ENCODE peak calls at places on chromosomes 13 and 19, in seven cellular contexts. X, P, F, N, R, L and W are unnamed samples.

GRCh38 chr19:29548483-29549085 is 22.8 kb downstream of the VSTM2B start:
- DNase-seq in R (no peak), F (no peak), L (no peak), P (no peak), N (no peak), X (no peak), W (no peak)

GRCh38 chr13:107590556-107590955 is 624.8 kb downstream of the LIG4 start:
- DNase-seq in R (no peak), P (peak; percentile 76), L (no peak), F (no peak), N (peak; percentile 24), X (no peak), W (peak; percentile 30)

GRCh38 chr13:42633495-42633894 is 59.5 kb downstream of the TNFSF11 start:
- DNase-seq in L (no peak), X (peak; percentile 14), N (no peak), P (no peak), R (no peak), F (peak; percentile 20), W (no peak)

GRCh38 chr13:99269627-99270252 is 11.6 kb upstream of the GPR18 start:
- DNase-seq in R (no peak), L (peak; percentile 55), N (peak; percentile 56), F (peak; percentile 77), P (peak; percentile 32), X (peak; percentile 9), W (no peak)

GRCh38 chr19:12636631-12637030 is 25.9 kb downstream of the ZNF791 start:
- DNase-seq in P (no peak), N (no peak), F (no peak), R (no peak), L (no peak), X (no peak), W (no peak)

GRCh38 chr19:15562861-15563260 is 52.2 kb upstream of the CYP4F8 start:
- DNase-seq in F (peak; percentile 53), N (no peak), L (no peak), X (no peak), R (peak; percentile 38), P (no peak), W (peak; percentile 61)

GRCh38 chr13:113906566-113906965 is 42.7 kb upstream of the GAS6 start:
- DNase-seq in L (no peak), X (peak; percentile 53), N (no peak), F (no peak), P (no peak), R (no peak), W (peak; percentile 94)

GRCh38 chr13:99429670-99430069 is 71.6 kb upstream of the TM9SF2 start:
- DNase-seq in L (no peak), F (no peak), N (no peak), X (no peak), R (no peak), P (no peak), W (no peak)

GRCh38 chr13:110108348-110109139 is 198.4 kb downstream of the COL4A1 start:
- DNase-seq in L (peak; percentile 91), F (peak; percentile 90), N (peak; percentile 86), P (peak; percentile 68), X (peak; percentile 77), R (peak; percentile 75), W (peak; percentile 81)

GRCh38 chr19:919157-920050 is 2.3 kb downstream of the KISS1R start:
- DNase-seq in X (peak; percentile 74), N (no peak), F (no peak), R (no peak), L (peak; percentile 62), P (no peak), W (no peak)

GRCh38 chr13:112826565-112826964 is 136.7 kb downstream of the ATP11A start:
- DNase-seq in L (no peak), F (no peak), R (no peak), P (no peak), X (no peak), N (no peak), W (no peak)

GRCh38 chr13:98656223-98656622 is 79.3 kb upstream of the STK24 start:
- DNase-seq in P (no peak), N (no peak), R (no peak), L (no peak), X (no peak), F (no peak), W (no peak)

GRCh38 chr13:109496216-109496615 is 290.2 kb downstream of the IRS2 start:
- DNase-seq in L (no peak), X (no peak), R (no peak), F (peak; percentile 5), P (peak; percentile 61), N (no peak), W (no peak)

GRCh38 chr19:43625918-43626579 is 6.6 kb upstream of the ZNF428 start:
- DNase-seq in L (peak; percentile 27), X (no peak), F (peak; percentile 50), N (no peak), R (peak; percentile 17), P (peak; percentile 8), W (peak; percentile 45)

GRCh38 chr13:48930933-48931332 is 44.8 kb upstream of the FNDC3A start:
- DNase-seq in F (no peak), N (no peak), L (no peak), X (no peak), R (no peak), P (no peak), W (no peak)

GRCh38 chr13:73939603-73940002 is 194.6 kb downstream of the KLF12 start:
- DNase-seq in X (no peak), R (no peak), N (no peak), P (no peak), F (no peak), L (no peak), W (no peak)

GRCh38 chr13:109844396-109844795 is 58.0 kb upstream of the IRS2 start:
- DNase-seq in X (no peak), L (peak; percentile 78), P (no peak), N (peak; percentile 67), F (peak; percentile 63), R (peak; percentile 28), W (peak; percentile 14)

GRCh38 chr19:55678121-55678671 is 3.2 kb downstream of the EPN1 start:
- DNase-seq in P (no peak), X (no peak), R (no peak), N (no peak), F (no peak), L (no peak), W (no peak)

GRCh38 chr13:36904219-36904618 is 15.8 kb downstream of the SMAD9 start:
- DNase-seq in P (no peak), L (no peak), N (no peak), F (no peak), R (no peak), X (peak; percentile 97), W (no peak)

GRCh38 chr13:27004866-27005265 is 166.7 kb downstream of the USP12 start:
- DNase-seq in P (no peak), R (no peak), L (no peak), F (no peak), N (no peak), X (no peak), W (no peak)

GRCh38 chr13:71240906-71241305 is 626.1 kb downstream of the DACH1 start:
- DNase-seq in N (peak; percentile 19), L (peak; percentile 12), R (no peak), X (peak; percentile 12), P (no peak), F (no peak), W (no peak)

GRCh38 chr13:73623281-73623680 is 510.9 kb downstream of the KLF12 start:
- DNase-seq in X (no peak), P (no peak), L (no peak), N (no peak), R (no peak), F (no peak), W (no peak)

GRCh38 chr19:14556662-14557188 is 15.1 kb downstream of the NDUFB7 start:
- DNase-seq in X (peak; percentile 8), N (peak; percentile 73), F (peak; percentile 80), R (peak; percentile 72), P (peak; percentile 54), L (peak; percentile 84), W (peak; percentile 83)

GRCh38 chr13:36362251-36362650 is 16.1 kb upstream of the SPART start:
- DNase-seq in X (no peak), P (no peak), N (peak; percentile 92), L (peak; percentile 91), R (no peak), F (peak; percentile 95), W (no peak)

GRCh38 chr19:6481541-6482342 is at the start of gene DENND1C:
- DNase-seq in P (no peak), F (no peak), X (no peak), L (no peak), R (peak; percentile 43), N (no peak), W (no peak)

GRCh38 chr13:20566424-20566916 is 487 bp upstream of the IFT88 start:
- DNase-seq in L (peak; percentile 88), X (peak; percentile 81), P (peak; percentile 30), N (peak; percentile 84), F (peak; percentile 87), R (no peak), W (no peak)

GRCh38 chr13:102311901-102312300 is 89.9 kb downstream of the FGF14 start:
- DNase-seq in F (no peak), L (no peak), P (no peak), X (no peak), N (no peak), R (no peak), W (no peak)

GRCh38 chr19:37932985-37933953 is 26.3 kb downstream of the SIPA1L3 start:
- DNase-seq in X (peak; percentile 82), R (no peak), P (no peak), F (peak; percentile 48), N (peak; percentile 71), L (peak; percentile 73), W (peak; percentile 62)

GRCh38 chr19:3590991-3591659 is 5.8 kb downstream of the GIPC3 start:
- DNase-seq in X (no peak), R (no peak), L (no peak), F (no peak), N (no peak), P (no peak), W (no peak)

GRCh38 chr19:23460656-23461055 is 65.4 kb upstream of the ZNF91 start:
- DNase-seq in N (no peak), X (no peak), F (no peak), L (peak; percentile 71), R (no peak), P (no peak), W (no peak)

GRCh38 chr13:75864718-75865117 is 228.6 kb downstream of the LMO7 start:
- DNase-seq in F (peak; percentile 74), L (peak; percentile 88), X (no peak), P (no peak), N (peak; percentile 70), R (no peak), W (no peak)

GRCh38 chr13:74005320-74006154 is 128.7 kb downstream of the KLF12 start:
- DNase-seq in L (no peak), X (no peak), N (no peak), F (no peak), P (no peak), R (no peak), W (no peak)

GRCh38 chr13:106103779-106104178 is 431.7 kb downstream of the EFNB2 start:
- DNase-seq in L (no peak), X (no peak), N (peak; percentile 93), P (no peak), F (peak; percentile 56), R (no peak), W (no peak)

GRCh38 chr19:51142119-51142518 is at the start of gene SIGLEC7:
- DNase-seq in X (no peak), F (no peak), P (no peak), N (no peak), R (no peak), L (no peak), W (no peak)

GRCh38 chr13:97562962-97563361 is 129.0 kb downstream of the RAP2A start:
- DNase-seq in X (no peak), P (no peak), N (no peak), F (no peak), R (no peak), L (no peak), W (no peak)